ENCODE peak calls at places on chromosomes 11 and 22, in nine cellular contexts. M is thoracic aorta, B is keratinocyte, O is NB4, D is fibroblast of mammary gland, I is adrenal gland, E is heart left ventricle, G is mammary epithelial cell, N is Peyer's patch. K is an unnamed sample.

GRCh38 chr11:11480951-11481350 is 127.9 kb upstream of the CSNK2A3 start:
- DNase-seq in M (no peak), B (no peak), O (no peak), D (no peak), I (no peak), E (no peak), G (no peak), N (no peak), K (no peak)

GRCh38 chr11:7969756-7970646 is 4.8 kb upstream of the NLRP10 start:
- DNase-seq in M (no peak), B (no peak), O (no peak), D (no peak), I (no peak), E (no peak), G (no peak), N (no peak), K (peak)

GRCh38 chr11:13335319-13335718 is 57.7 kb downstream of the BMAL1 start:
- DNase-seq in M (no peak), B (no peak), O (peak), D (peak), I (peak), E (peak), G (peak), N (peak), K (peak)

GRCh38 chr11:110251837-110252236 is 44.6 kb downstream of the RDX start:
- DNase-seq in M (no peak), B (no peak), O (no peak), D (peak), I (peak), E (peak), G (peak), N (no peak), K (peak)

GRCh38 chr22:49328630-49329405 is 498.9 kb downstream of the BRD1 start:
- DNase-seq in M (no peak), B (no peak), O (no peak), D (no peak), I (no peak), E (no peak), G (no peak), N (no peak), K (no peak)

GRCh38 chr11:12044799-12045198 is 36.4 kb upstream of the DKK3 start:
- DNase-seq in M (no peak), B (no peak), O (no peak), D (no peak), I (no peak), E (no peak), G (no peak), N (no peak), K (no peak)

GRCh38 chr22:33853200-33854097 is 66.8 kb downstream of the LARGE1 start:
- DNase-seq in M (no peak), B (no peak), O (peak), D (peak), I (peak), E (peak), G (peak), N (peak), K (peak)

GRCh38 chr11:27046956-27047355 is 6.3 kb downstream of the BBOX1 start:
- DNase-seq in M (no peak), B (no peak), O (no peak), D (no peak), I (no peak), E (no peak), G (peak), N (no peak), K (no peak)

GRCh38 chr11:60914620-60915249 is 777 bp downstream of the TMEM109 start:
- DNase-seq in M (no peak), B (no peak), O (peak), D (peak), I (no peak), E (no peak), G (peak), N (peak), K (peak)

GRCh38 chr11:12285811-12286222 is 91.6 kb upstream of the PARVA start:
- DNase-seq in M (no peak), B (no peak), O (no peak), D (no peak), I (no peak), E (no peak), G (no peak), N (no peak), K (no peak)

GRCh38 chr11:116148056-116148455 is 624.7 kb downstream of the BUD13 start:
- DNase-seq in M (no peak), B (no peak), O (no peak), D (no peak), I (no peak), E (no peak), G (no peak), N (no peak), K (no peak)

GRCh38 chr11:117809236-117810055 is 12.4 kb upstream of the DSCAML1 start:
- DNase-seq in M (no peak), B (no peak), O (peak), D (peak), I (no peak), E (peak), G (peak), N (peak), K (peak)
- H3K4me3 ChIP-seq in M (no peak), B (no peak), O (no peak), D (no peak), I (no peak), E (no peak), G (peak), N (no peak), K (no peak)

GRCh38 chr22:46389081-46389480 is 53.6 kb downstream of the TRMU start:
- DNase-seq in M (no peak), B (no peak), O (no peak), D (no peak), I (no peak), E (no peak), G (no peak), N (no peak), K (no peak)

GRCh38 chr22:46391486-46392136 is 56.1 kb downstream of the TRMU start:
- DNase-seq in M (no peak), B (no peak), O (no peak), D (no peak), I (no peak), E (no peak), G (no peak), N (no peak), K (no peak)

GRCh38 chr22:46390105-46390651 is 54.7 kb downstream of the TRMU start:
- DNase-seq in M (no peak), B (no peak), O (no peak), D (no peak), I (no peak), E (no peak), G (no peak), N (no peak), K (no peak)

GRCh38 chr22:46392137-46392844 is 56.8 kb downstream of the TRMU start:
- DNase-seq in M (no peak), B (no peak), O (no peak), D (no peak), I (no peak), E (no peak), G (no peak), N (no peak), K (no peak)

GRCh38 chr22:46390652-46391301 is 55.3 kb downstream of the TRMU start:
- DNase-seq in M (no peak), B (no peak), O (no peak), D (peak), I (peak), E (peak), G (peak), N (no peak), K (peak)
- TF ChIP-seq CTCF in M (no peak), B (peak), O (no peak), D (peak), I (peak), E (peak), G (no peak), N (no peak), K (peak)

GRCh38 chr11:134271978-134272377 is 4.2 kb upstream of the GLB1L3 start:
- DNase-seq in M (no peak), B (no peak), O (no peak), D (no peak), I (no peak), E (no peak), G (no peak), N (no peak), K (no peak)
- H3K4me3 ChIP-seq in M (no peak), B (no peak), O (no peak), D (no peak), I (no peak), E (no peak), G (no peak), N (no peak), K (no peak)

DNA sequence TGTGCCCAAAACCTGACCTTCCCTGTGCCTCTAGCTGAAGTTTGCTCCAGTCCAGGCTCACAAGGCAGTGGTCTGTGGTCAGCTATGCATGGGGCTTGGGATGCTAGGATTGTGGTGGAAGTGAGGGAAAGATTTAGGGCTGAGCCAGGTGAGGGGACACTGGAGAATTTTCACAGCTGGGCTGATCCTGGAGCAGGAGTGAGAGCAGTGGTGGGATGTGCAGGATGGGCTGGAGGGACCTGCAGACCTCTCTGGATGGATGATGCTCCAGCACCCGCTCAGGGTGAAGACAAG is 23.9 kb upstream of the KDM2A start:
- DNase-seq in M (no peak), B (no peak), O (no peak), D (no peak), I (no peak), E (no peak), G (no peak), N (no peak), K (no peak)
- TF ChIP-seq CTCF in M (no peak), B (no peak), O (no peak), D (no peak), I (no peak), E (no peak), G (no peak), N (no peak), K (no peak)

DNA sequence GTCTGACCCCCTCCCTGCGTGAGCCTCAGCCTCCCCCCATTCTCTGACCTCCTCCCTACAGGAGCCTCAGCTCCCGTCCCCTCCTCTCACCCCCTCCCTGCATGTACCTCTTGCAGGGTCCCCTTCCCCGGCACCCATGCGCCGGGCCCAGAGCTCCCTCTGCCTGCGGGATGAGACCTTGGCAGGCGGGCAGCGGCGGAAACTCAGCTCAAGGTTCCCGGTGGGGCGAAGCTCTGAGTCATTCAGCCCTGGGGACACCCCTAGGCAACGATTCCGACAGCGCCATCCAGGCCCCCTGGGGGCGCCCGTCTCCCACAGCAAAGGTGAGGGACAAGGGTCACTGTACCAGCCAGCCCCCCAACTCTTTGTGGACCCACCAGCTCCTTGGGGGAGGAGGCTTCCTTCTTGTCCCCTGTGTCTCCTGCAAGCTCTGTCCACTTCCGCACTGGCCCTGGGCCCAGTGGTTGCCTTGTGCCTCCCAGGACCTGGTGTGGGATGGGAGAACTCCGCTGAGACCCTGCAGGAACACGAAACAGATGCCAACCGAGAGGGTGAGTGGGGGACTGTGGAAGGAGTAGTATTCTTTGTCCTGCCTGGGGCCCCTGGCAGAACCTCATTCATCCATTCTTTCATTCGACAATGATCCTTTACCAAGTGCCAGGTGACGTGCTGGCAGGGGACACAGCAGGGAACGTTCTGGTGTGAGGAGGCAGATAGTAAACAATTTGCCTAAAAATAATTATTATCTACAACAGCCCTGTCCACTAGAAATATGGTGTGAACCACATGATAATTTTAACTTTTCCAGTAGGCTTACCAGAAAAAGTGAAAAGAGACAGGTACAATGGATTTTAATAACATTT is 3.7 kb upstream of the RPS6KA4 start:
- DNase-seq in M (peak), B (no peak), O (peak), D (peak), I (peak), E (peak), G (peak), N (peak), K (peak)
- H3K4me3 ChIP-seq in M (peak), B (no peak), O (no peak), D (peak), I (no peak), E (peak), G (peak), N (peak), K (peak)

DNA sequence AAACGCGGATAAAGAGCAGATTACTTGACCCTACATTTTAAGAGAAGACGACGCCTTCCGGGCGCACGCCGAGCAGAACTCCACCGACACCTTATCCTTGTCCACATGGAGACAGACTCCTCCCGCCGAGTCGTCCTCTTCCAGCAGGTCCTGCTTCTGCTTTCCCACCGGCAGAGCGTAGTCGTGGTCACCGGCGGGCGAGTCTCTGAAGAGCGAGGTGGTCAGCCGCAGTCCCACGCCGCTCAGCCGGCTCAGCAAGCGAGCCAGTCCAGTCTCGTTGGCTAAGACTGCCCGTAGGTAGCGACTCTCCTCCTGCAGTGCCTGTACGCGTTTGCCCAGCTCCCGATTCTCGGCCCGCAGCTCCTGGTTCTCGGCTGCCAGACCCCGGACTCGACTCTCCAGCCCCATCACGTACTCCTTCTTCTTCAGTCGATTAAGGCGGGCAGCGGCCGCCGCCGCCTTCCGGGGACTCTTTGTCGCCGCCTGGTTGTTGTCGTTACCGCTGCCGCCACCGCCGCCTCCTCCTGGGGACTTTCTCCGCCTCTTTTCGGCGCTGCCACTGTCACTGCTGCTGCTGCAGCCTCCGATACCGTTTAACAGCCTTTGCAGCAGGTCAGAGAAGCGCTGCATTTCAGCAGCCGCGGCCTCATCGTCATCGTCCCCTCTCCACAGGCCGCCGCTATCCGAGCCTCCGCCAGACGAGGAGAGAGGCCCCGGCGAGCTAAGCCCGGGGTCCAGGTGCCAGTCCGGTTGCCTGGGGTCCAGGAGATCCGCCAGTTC is 958 bp downstream of the CREBZF start:
- DNase-seq in M (peak), B (no peak), O (peak), D (peak), I (peak), E (peak), G (peak), N (peak), K (peak)
- TF ChIP-seq CTCF in M (peak), B (peak), O (peak), D (peak), I (peak), E (peak), G (peak), N (peak), K (peak)

DNA sequence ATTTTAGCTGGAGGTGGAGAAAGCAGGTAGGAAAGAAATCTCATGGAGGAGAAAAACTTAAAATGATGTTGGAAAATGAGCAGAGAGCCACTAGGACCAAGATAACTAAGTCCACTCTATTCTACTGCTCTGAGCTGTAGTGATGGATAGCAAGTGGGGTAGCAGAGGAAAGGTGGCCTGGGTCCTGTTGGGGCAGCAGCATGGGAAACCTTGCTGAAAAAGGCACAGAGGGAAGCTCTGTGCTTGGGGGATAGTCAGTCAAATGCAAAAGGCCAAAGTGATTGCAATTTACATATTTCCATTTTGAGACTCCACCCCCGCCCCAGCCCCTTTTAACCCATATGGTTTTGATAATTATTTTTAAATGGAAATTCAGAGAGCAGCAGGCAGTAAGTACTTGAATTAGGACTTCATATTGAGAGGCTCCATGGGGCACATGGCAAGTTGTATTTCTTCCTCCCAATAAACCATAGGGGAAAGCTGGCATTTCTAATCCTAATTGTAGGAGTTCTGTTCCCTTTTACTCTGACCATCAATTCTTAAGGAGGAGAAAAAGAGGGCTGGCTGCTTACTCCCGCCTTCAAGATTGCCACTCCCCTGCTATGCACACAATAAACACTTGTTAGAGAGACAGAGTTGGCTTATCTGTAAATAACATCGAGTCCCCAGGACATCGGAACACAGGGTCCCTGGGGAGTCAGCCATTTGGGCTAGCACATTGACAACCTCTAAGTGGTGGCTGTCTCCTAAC is 1341.5 kb upstream of the TENM4 start:
- DNase-seq in M (no peak), B (no peak), O (no peak), D (no peak), I (no peak), E (no peak), G (no peak), N (no peak), K (no peak)
- H3K4me3 ChIP-seq in M (no peak), B (no peak), O (no peak), D (no peak), I (no peak), E (no peak), G (no peak), N (no peak), K (no peak)

GRCh38 chr11:131504199-131504949 is 134.0 kb downstream of the NTM start:
- DNase-seq in M (no peak), B (no peak), O (peak), D (no peak), I (no peak), E (no peak), G (no peak), N (no peak), K (peak)
- TF ChIP-seq CTCF in M (no peak), B (peak), O (peak), D (no peak), I (no peak), E (peak), G (peak), N (no peak), K (no peak)